ENCODE peak calls at places on chromosomes 11 and 22, in seven cellular contexts. P is upper lobe of right lung; J is PC-9; O is psoas muscle; S is foreskin keratinocyte; H is CD4-positive, alpha-beta T cell; A is hepatocyte. B is an unnamed sample.

GRCh38 chr22:23100124-23100801 is 29.9 kb downstream of the GNAZ start:
- DNase-seq in P (no peak), O (no peak), J (no peak), H (no peak), S (no peak), A (no peak), B (no peak)

GRCh38 chr11:133927690-133928627 is 28.8 kb downstream of the IGSF9B start:
- DNase-seq in A (peak), O (peak), H (peak), S (peak), J (peak), P (peak), B (peak)

GRCh38 chr11:70575396-70576060 is 177.2 kb downstream of the CTTN start:
- DNase-seq in P (peak), H (peak), J (no peak), O (peak), A (no peak), S (no peak), B (peak)

GRCh38 chr11:45527898-45528297 is 137.5 kb downstream of the CHST1 start:
- DNase-seq in O (no peak), A (no peak), P (no peak), H (no peak), J (no peak), S (peak), B (no peak)

GRCh38 chr22:20793386-20794131 is 19.6 kb downstream of the SERPIND1 start:
- DNase-seq in O (no peak), S (no peak), H (no peak), P (no peak), J (no peak), A (no peak), B (no peak)

GRCh38 chr11:10487002-10487647 is 32.1 kb downstream of the AMPD3 start:
- DNase-seq in H (peak), S (no peak), A (no peak), J (no peak), O (no peak), P (no peak), B (no peak)

GRCh38 chr11:124551189-124551588 is 7.7 kb upstream of the OR8B12 start:
- DNase-seq in H (no peak), S (no peak), O (no peak), J (no peak), P (no peak), A (no peak), B (no peak)

GRCh38 chr11:70159612-70160570 is 43.2 kb upstream of the FADD start:
- DNase-seq in O (no peak), P (no peak), A (no peak), J (peak), S (peak), H (no peak), B (no peak)

GRCh38 chr22:49555526-49555925 is 272.1 kb downstream of the BRD1 start:
- DNase-seq in S (no peak), H (no peak), O (no peak), P (peak), A (no peak), J (no peak), B (peak)

GRCh38 chr11:1876361-1877063 is 15.2 kb downstream of the PRR33 start:
- DNase-seq in P (peak), O (peak), J (no peak), H (peak), S (peak), A (peak), B (peak)

GRCh38 chr11:76629853-76630599 is 40.5 kb downstream of the LRRC32 start:
- DNase-seq in A (peak), O (peak), J (no peak), S (peak), P (peak), H (no peak), B (no peak)

GRCh38 chr11:83862033-83862432 is 575.9 kb upstream of the CCDC90B start:
- DNase-seq in A (no peak), J (no peak), P (no peak), H (no peak), O (no peak), S (no peak), B (no peak)

GRCh38 chr11:123193742-123194141 is 1.3 kb downstream of the CLMP start:
- DNase-seq in H (no peak), P (no peak), O (no peak), J (no peak), S (no peak), A (no peak), B (no peak)

GRCh38 chr11:129251067-129251466 is 58.9 kb upstream of the ARHGAP32 start:
- DNase-seq in J (no peak), P (no peak), O (no peak), S (no peak), H (no peak), A (no peak), B (no peak)

GRCh38 chr11:68839054-68839865 is 2.5 kb downstream of the CPT1A start:
- DNase-seq in S (peak), O (peak), J (peak), H (peak), A (peak), P (peak), B (peak)

GRCh38 chr22:37716708-37717107 is 19.9 kb downstream of the TRIOBP start:
- DNase-seq in A (no peak), J (no peak), H (no peak), S (peak), P (no peak), O (no peak), B (no peak)

GRCh38 chr11:126378763-126379162 is 23.3 kb downstream of the ST3GAL4 start:
- DNase-seq in S (no peak), O (no peak), H (no peak), A (no peak), J (no peak), P (no peak), B (no peak)

GRCh38 chr11:108122166-108122628 is 830 bp downstream of the ACAT1 start:
- DNase-seq in A (peak), P (no peak), S (peak), J (no peak), O (no peak), H (no peak), B (no peak)

GRCh38 chr11:44609028-44609782 is 43.7 kb downstream of the CD82 start:
- DNase-seq in P (no peak), A (no peak), J (no peak), O (no peak), H (no peak), S (no peak), B (no peak)

GRCh38 chr11:69099193-69099592 is 50.5 kb downstream of the TPCN2 start:
- DNase-seq in A (no peak), J (no peak), O (no peak), H (no peak), P (no peak), S (no peak), B (no peak)

GRCh38 chr22:24170189-24170588 is 11.1 kb upstream of the SUSD2 start:
- DNase-seq in O (no peak), H (no peak), J (no peak), P (no peak), A (no peak), S (no peak), B (no peak)

GRCh38 chr11:87372068-87372467 is 334.3 kb downstream of the TMEM135 start:
- DNase-seq in H (no peak), A (no peak), J (no peak), O (no peak), P (no peak), S (no peak), B (no peak)

GRCh38 chr11:12470236-12470635 is 92.9 kb downstream of the PARVA start:
- DNase-seq in P (no peak), A (no peak), H (no peak), J (no peak), O (no peak), S (no peak), B (no peak)

GRCh38 chr11:2954263-2954662 is 25.0 kb upstream of the PHLDA2 start:
- DNase-seq in H (no peak), A (no peak), J (no peak), S (no peak), P (no peak), O (no peak), B (no peak)

GRCh38 chr11:78262710-78263109 is 74.0 kb downstream of the USP35 start:
- DNase-seq in O (no peak), S (no peak), H (no peak), J (no peak), A (no peak), P (no peak), B (no peak)

GRCh38 chr11:12411806-12412727 is 34.7 kb downstream of the PARVA start:
- DNase-seq in J (peak), H (no peak), P (no peak), S (peak), A (peak), O (peak), B (no peak)

GRCh38 chr11:96024666-96025065 is 100.8 kb upstream of the MTMR2 start:
- DNase-seq in H (no peak), O (no peak), P (no peak), A (no peak), S (no peak), J (no peak), B (no peak)

GRCh38 chr11:17014321-17014773 is at the start of gene PLEKHA7:
- DNase-seq in J (peak), P (peak), S (no peak), A (peak), O (no peak), H (no peak), B (no peak)

GRCh38 chr11:3040881-3041280 is 16.3 kb downstream of the CARS1 start:
- DNase-seq in P (no peak), H (no peak), A (no peak), O (no peak), S (no peak), J (no peak), B (no peak)

GRCh38 chr11:77086521-77087472 is 15.8 kb upstream of the OMP start:
- DNase-seq in H (no peak), A (peak), J (no peak), O (peak), S (no peak), P (peak), B (peak)

GRCh38 chr11:107018902-107019493 is 722 bp upstream of the GUCY1A2 start:
- DNase-seq in O (peak), P (peak), J (peak), A (peak), H (no peak), S (peak), B (peak)

GRCh38 chr22:31089101-31090100 is 8.3 kb downstream of the SMTN start:
- DNase-seq in P (no peak), S (no peak), A (peak), J (no peak), H (peak), O (peak), B (peak)

GRCh38 chr11:82980292-82980691 is 78.8 kb downstream of the DDIAS start:
- DNase-seq in S (peak), J (no peak), A (no peak), O (no peak), H (no peak), P (no peak), B (no peak)

GRCh38 chr22:19870153-19871022 is 15.7 kb upstream of the GNB1L start:
- DNase-seq in A (no peak), H (peak), S (no peak), O (no peak), J (no peak), P (peak), B (no peak)

GRCh38 chr22:32000171-32000570 is 42.9 kb upstream of the SLC5A1 start:
- DNase-seq in A (no peak), S (no peak), O (no peak), H (no peak), J (no peak), P (no peak), B (no peak)

GRCh38 chr11:119696378-119697157 is 32.4 kb downstream of the NECTIN1 start:
- DNase-seq in H (no peak), A (peak), P (no peak), J (peak), S (peak), O (no peak), B (no peak)

GRCh38 chr22:19900707-19901436 is 40.7 kb upstream of the COMT start:
- DNase-seq in H (no peak), A (no peak), J (no peak), P (no peak), O (no peak), S (no peak), B (no peak)

GRCh38 chr11:98307827-98308491 is 712.8 kb upstream of the CNTN5 start:
- DNase-seq in O (no peak), H (no peak), S (no peak), P (no peak), A (no peak), J (no peak), B (no peak)

GRCh38 chr22:29626497-29627195 is 23.2 kb downstream of the NF2 start:
- DNase-seq in J (no peak), H (no peak), S (peak), O (no peak), A (no peak), P (no peak), B (no peak)
- H3K27ac ChIP-seq in J (peak), H (no peak), S (no peak), O (no peak), A (no peak), P (no peak), B (no peak)

DNA sequence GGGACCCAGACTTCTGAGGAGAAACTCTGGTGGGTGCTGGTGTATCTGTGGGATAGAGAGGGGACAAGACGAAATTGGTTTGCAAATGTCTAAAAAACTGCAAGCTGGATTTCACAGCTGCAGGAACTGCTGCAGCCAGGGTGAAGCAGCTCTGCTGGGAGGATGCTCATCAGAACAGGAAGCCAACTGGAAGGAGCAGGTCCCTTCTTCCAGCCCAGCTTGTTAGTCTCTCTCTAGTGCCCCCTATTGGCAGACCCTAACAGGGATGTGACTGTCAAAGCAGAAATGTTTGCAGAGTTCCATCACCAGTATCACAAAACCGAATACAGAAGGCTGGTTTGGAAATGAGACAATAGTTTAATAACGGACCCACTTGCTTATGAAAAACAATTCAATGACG is 74.8 kb upstream of the SLC22A12 start:
- DNase-seq in O (no peak), A (no peak), P (no peak), S (no peak), H (no peak), J (no peak), B (no peak)
- TF ChIP-seq CTCF in O (no peak), A (no peak), P (peak), S (peak), H (no peak), J (no peak), B (no peak)

GRCh38 chr22:21915624-21916308 is 36.9 kb downstream of the PPM1F start:
- DNase-seq in A (no peak), H (no peak), J (no peak), S (no peak), P (no peak), O (no peak), B (no peak)
- H3K27ac ChIP-seq in A (no peak), H (no peak), J (no peak), S (no peak), P (no peak), O (no peak), B (no peak)

GRCh38 chr11:34357646-34358257 is at the start of gene ABTB2:
- DNase-seq in A (peak), P (peak), J (peak), H (peak), O (peak), S (peak), B (peak)

GRCh38 chr11:34358258-34358665 is 452 bp upstream of the ABTB2 start:
- DNase-seq in J (peak), H (no peak), S (peak), P (peak), O (no peak), A (peak), B (no peak)

GRCh38 chr11:34358666-34359547 is 1.1 kb upstream of the ABTB2 start:
- DNase-seq in O (peak), P (peak), S (peak), H (peak), A (peak), J (peak), B (peak)

GRCh38 chr11:34360056-34360455 is 2.2 kb upstream of the ABTB2 start:
- DNase-seq in S (no peak), A (no peak), P (no peak), O (no peak), J (no peak), H (no peak), B (no peak)

DNA sequence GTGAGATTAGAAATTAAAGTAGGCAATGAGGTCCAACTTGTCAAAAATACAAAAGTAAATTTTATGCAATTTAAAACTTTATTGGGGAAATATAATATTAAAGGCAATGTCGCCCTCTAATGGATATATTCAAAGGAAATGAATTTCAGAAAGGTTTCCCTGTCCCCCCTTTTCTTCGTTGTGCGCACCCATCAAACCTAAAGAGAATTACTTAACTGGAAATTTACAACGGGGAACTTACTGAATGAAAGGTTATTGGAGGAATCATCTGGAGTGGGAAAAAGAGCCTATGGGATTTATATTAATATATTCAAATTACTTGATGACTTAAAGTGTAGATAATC is 1.7 kb upstream of the ABTB2 start:
- DNase-seq in O (no peak), P (no peak), H (no peak), A (peak), S (no peak), J (no peak), B (no peak)
- TF ChIP-seq CTCF in O (peak), P (peak), H (peak), A (peak), S (no peak), J (peak), B (peak)

GRCh38 chr22:35541254-35541748 is 670 bp downstream of the RASD2 start:
- DNase-seq in H (no peak), O (no peak), S (no peak), A (peak), J (peak), P (no peak), B (no peak)
- H3K27ac ChIP-seq in H (no peak), O (peak), S (no peak), A (no peak), J (no peak), P (no peak), B (peak)

B was measured in dorsolateral prefrontal cortex.